ENCODE peak calls at places on chromosomes 2 and 18, in four cellular contexts. V is iris pigment epithelial cell, I is KG1, J is ureter. R is an unnamed sample.

GRCh38 chr2:9782197-9782719 is 61.0 kb upstream of the TAF1B start:
- DNase-seq in I (no peak), V (no peak), J (peak; percentile 70), R (peak; percentile 13)

GRCh38 chr2:38702413-38702812 is 36.5 kb downstream of the GALM start:
- DNase-seq in I (no peak), V (peak; percentile 91), J (no peak), R (no peak)

GRCh38 chr2:196176142-196176738 is 4.9 kb upstream of the STK17B start:
- DNase-seq in I (peak; percentile 55), V (no peak), J (no peak), R (no peak)

GRCh38 chr2:149741646-149742045 is 154.1 kb upstream of the MMADHC start:
- DNase-seq in I (no peak), V (peak; percentile 88), J (no peak), R (no peak)

GRCh38 chr18:59140287-59140885 is 702 bp downstream of the SEC11C start:
- DNase-seq in V (peak; percentile 48), J (no peak), I (no peak), R (no peak)

GRCh38 chr2:239773377-239774141 is 251.6 kb downstream of the NDUFA10 start:
- DNase-seq in I (no peak), J (peak; percentile 31), V (no peak), R (no peak)

GRCh38 chr2:223635080-223635479 is 32.9 kb upstream of the SCG2 start:
- DNase-seq in I (no peak), V (peak; percentile 85), J (no peak), R (no peak)

GRCh38 chr2:17935242-17935885 is 56.9 kb downstream of the KCNS3 start:
- DNase-seq in J (no peak), V (no peak), I (no peak), R (peak; percentile 58)

GRCh38 chr2:9975805-9976447 is 24.4 kb downstream of the GRHL1 start:
- DNase-seq in I (no peak), V (peak; percentile 98), J (no peak), R (no peak)

GRCh38 chr2:10326707-10327594 is 24.2 kb downstream of the HPCAL1 start:
- DNase-seq in V (no peak), J (no peak), I (no peak), R (peak; percentile 60)

GRCh38 chr2:168915433-168916328 is 14.6 kb downstream of the G6PC2 start:
- DNase-seq in J (no peak), I (no peak), V (no peak), R (no peak)

GRCh38 chr2:139033300-139033699 is 253.1 kb upstream of the NXPH2 start:
- DNase-seq in V (peak; percentile 42), I (no peak), J (no peak), R (no peak)

GRCh38 chr18:3526421-3527354 is 76.7 kb downstream of the TGIF1 start:
- DNase-seq in V (peak; percentile 77), I (peak; percentile 33), J (no peak), R (peak; percentile 92)

GRCh38 chr2:208042041-208042440 is 16.7 kb upstream of the PLEKHM3 start:
- DNase-seq in I (no peak), J (no peak), V (peak; percentile 73), R (no peak)

GRCh38 chr2:161019311-161019710 is 140.9 kb upstream of the TANK start:
- DNase-seq in J (no peak), V (peak; percentile 74), I (no peak), R (no peak)

GRCh38 chr18:55185391-55185790 is 226.1 kb upstream of the CCDC68 start:
- DNase-seq in I (no peak), J (no peak), V (peak; percentile 43), R (no peak)

GRCh38 chr2:240225660-240226475 is 85.4 kb upstream of the OTOS start:
- DNase-seq in I (no peak), J (peak; percentile 8), V (no peak), R (no peak)

GRCh38 chr2:148590613-148591012 is 53.9 kb upstream of the EPC2 start:
- DNase-seq in I (no peak), J (no peak), V (no peak), R (no peak)

GRCh38 chr2:54267577-54267976 is 11.5 kb upstream of the TSPYL6 start:
- DNase-seq in J (no peak), I (no peak), V (no peak), R (no peak)

GRCh38 chr2:26139269-26140183 is 33.4 kb upstream of the GAREM2 start:
- DNase-seq in I (no peak), V (no peak), J (no peak), R (peak; percentile 59)

GRCh38 chr2:39128919-39129391 is 8.1 kb upstream of the SOS1 start:
- DNase-seq in J (no peak), I (no peak), V (peak; percentile 64), R (no peak)

R was measured in NCI-H510A treated with DMSO at 0.1 percent for 48 hours.